ENCODE peak calls at places on chromosome 13, in nine cellular contexts. B is stimulated activated CD4-positive, alpha-beta T cell treated with anti-CD3 and anti-CD28 coated beads, Interleukin-12 subunit alpha, Interleukin-12 subunit beta, amount 100 ng/mL, for 24 hours; C is ovary; S is cardiac muscle cell; V is caudate nucleus; F is posterior vena cava; K is activated CD8-positive, alpha-beta memory T cell treated with anti-CD3 and anti-CD28 coated beads for 4 hours; L is midbrain; A is activated effector memory CD4-positive, alpha-beta T cell treated with anti-CD3 and anti-CD28 coated beads, Interleukin-2, amount 50 U/mL, for 16 hours. H is an unnamed sample.

GRCh38 chr13:79678100-79678499 is 197.1 kb downstream of the NDFIP2 start:
- DNase-seq in B (no peak), C (no peak), S (no peak), V (no peak), F (no peak), K (no peak), L (no peak), A (no peak), H (no peak)

GRCh38 chr13:113668491-113668971 is 1.5 kb downstream of the GRK1 start:
- DNase-seq in B (no peak), C (no peak), S (no peak), V (no peak), F (no peak), K (no peak), L (no peak), A (no peak), H (peak; percentile 3)

GRCh38 chr13:111382411-111382810 is 62.0 kb downstream of the TEX29 start:
- DNase-seq in B (no peak), C (no peak), S (no peak), V (no peak), F (no peak), K (no peak), L (no peak), A (no peak), H (no peak)

GRCh38 chr13:27952931-27953670 is 16.0 kb downstream of the CDX2 start:
- DNase-seq in B (no peak), C (no peak), S (no peak), V (no peak), F (no peak), K (no peak), L (no peak), A (no peak), H (peak; percentile 84)

GRCh38 chr13:110359840-110360301 is 52.8 kb downstream of the COL4A2 start:
- DNase-seq in B (no peak), C (no peak), S (peak; percentile 87), V (no peak), F (no peak), K (no peak), L (no peak), A (no peak), H (no peak)

GRCh38 chr13:71829542-71829941 is 37.5 kb downstream of the DACH1 start:
- DNase-seq in B (no peak), C (no peak), S (no peak), V (no peak), F (no peak), K (no peak), L (no peak), A (no peak), H (no peak)

GRCh38 chr13:110119943-110120905 is 186.7 kb downstream of the COL4A1 start:
- DNase-seq in B (no peak), C (no peak), S (no peak), V (no peak), F (no peak), K (no peak), L (no peak), A (no peak), H (no peak)

GRCh38 chr13:38636756-38637155 is 50.1 kb upstream of the FREM2 start:
- DNase-seq in B (no peak), C (no peak), S (no peak), V (no peak), F (no peak), K (no peak), L (no peak), A (no peak), H (peak; percentile 11)

GRCh38 chr13:61036715-61037114 is 378.9 kb downstream of the PCDH20 start:
- DNase-seq in B (no peak), C (no peak), S (no peak), V (no peak), F (no peak), K (no peak), L (no peak), A (no peak), H (no peak)

GRCh38 chr13:49635599-49636433 is 7.5 kb downstream of the ARL11 start:
- DNase-seq in B (no peak), C (peak; percentile 46), S (peak; percentile 36), V (no peak), F (no peak), K (no peak), L (no peak), A (no peak), H (no peak)

GRCh38 chr13:114115796-114116195 is 16.6 kb downstream of the RASA3 start:
- DNase-seq in B (no peak), C (peak; percentile 11), S (no peak), V (no peak), F (peak; percentile 64), K (no peak), L (no peak), A (peak; percentile 43), H (peak; percentile 7)

GRCh38 chr13:44317752-44318550 is 55.7 kb upstream of the SERP2 start:
- DNase-seq in B (no peak), C (no peak), S (no peak), V (no peak), F (no peak), K (no peak), L (no peak), A (no peak), H (no peak)

GRCh38 chr13:112143046-112143752 is 76.2 kb downstream of the SOX1 start:
- DNase-seq in B (no peak), C (no peak), S (no peak), V (no peak), F (no peak), K (no peak), L (no peak), A (peak; percentile 34), H (no peak)

GRCh38 chr13:50030315-50030714 is 15.1 kb downstream of the KCNRG start:
- DNase-seq in B (no peak), C (no peak), S (no peak), V (no peak), F (no peak), K (no peak), L (no peak), A (no peak), H (no peak)

GRCh38 chr13:95896302-95896701 is 156.9 kb downstream of the UGGT2 start:
- DNase-seq in B (no peak), C (no peak), S (no peak), V (no peak), F (no peak), K (no peak), L (no peak), A (no peak), H (no peak)

GRCh38 chr13:60655268-60655667 is 258.2 kb downstream of the TDRD3 start:
- DNase-seq in B (no peak), C (no peak), S (no peak), V (no peak), F (no peak), K (no peak), L (no peak), A (no peak), H (no peak)

H was measured in transverse colon.